ENCODE peak calls at places on chromosomes 11 and 22, in four cellular contexts. I is A549, Z is K562, Y is HepG2. X is an unnamed sample.

GRCh38 chr11:93838967-93839366 is 11.5 kb downstream of the VSTM5 start:
- DNase-seq in I (no peak), Z (no peak), Y (peak; percentile 12), X (no peak)

GRCh38 chr11:78318733-78319132 is 98.9 kb downstream of the GAB2 start:
- DNase-seq in I (no peak), Z (no peak), Y (no peak), X (no peak)

GRCh38 chr11:1988174-1988573 is 9.5 kb downstream of the H19 start:
- DNase-seq in Z (no peak), Y (no peak), I (no peak), X (no peak)

GRCh38 chr11:79414644-79415317 is 26.0 kb downstream of the TENM4 start:
- DNase-seq in Z (no peak), I (no peak), Y (no peak), X (no peak)

GRCh38 chr11:66334605-66335442 is 1.4 kb downstream of the RIN1 start:
- DNase-seq in I (no peak), Y (no peak), Z (no peak), X (no peak)

GRCh38 chr11:73538381-73538872 is 59.5 kb downstream of the FAM168A start:
- DNase-seq in Y (no peak), Z (no peak), I (no peak), X (no peak)

GRCh38 chr11:101617735-101618332 is 34.0 kb upstream of the TRPC6 start:
- DNase-seq in Y (no peak), I (no peak), Z (no peak), X (peak; percentile 5)

GRCh38 chr11:125593113-125593761 is 585 bp downstream of the STT3A start:
- DNase-seq in I (peak; percentile 29), Y (peak; percentile 60), Z (peak; percentile 69), X (no peak)

GRCh38 chr11:72349616-72350218 is 84.6 kb downstream of the CLPB start:
- DNase-seq in Y (no peak), Z (peak; percentile 22), I (no peak), X (no peak)

GRCh38 chr22:31947296-31947695 is 3.0 kb downstream of the YWHAH start:
- DNase-seq in Z (no peak), Y (peak; percentile 48), I (peak; percentile 31), X (no peak)

GRCh38 chr11:45155058-45155551 is 8.7 kb downstream of the PRDM11 start:
- DNase-seq in Y (no peak), Z (no peak), I (no peak), X (no peak)

GRCh38 chr11:59550842-59551650 is 39.7 kb downstream of the OR4D9 start:
- DNase-seq in I (no peak), Z (no peak), Y (peak; percentile 89), X (peak; percentile 86)

GRCh38 chr11:2512431-2513407 is 67.9 kb downstream of the KCNQ1 start:
- DNase-seq in I (no peak), Y (no peak), Z (peak; percentile 8), X (peak; percentile 37)

GRCh38 chr11:17171342-17171741 is 36.4 kb downstream of the PIK3C2A start:
- DNase-seq in Z (no peak), I (no peak), Y (no peak), X (no peak)

GRCh38 chr11:57283231-57283990 is 41.3 kb downstream of the TNKS1BP1 start:
- DNase-seq in Z (no peak), Y (no peak), I (no peak), X (no peak)

GRCh38 chr11:125772834-125773505 is 5.7 kb downstream of the PATE2 start:
- DNase-seq in I (no peak), Y (no peak), Z (no peak), X (no peak)

GRCh38 chr11:33437529-33437928 is 180.3 kb downstream of the HIPK3 start:
- DNase-seq in Y (peak; percentile 47), I (no peak), Z (no peak), X (no peak)

GRCh38 chr11:71244116-71244815 is 8.1 kb downstream of the SHANK2 start:
- DNase-seq in I (no peak), Z (no peak), Y (no peak), X (no peak)

GRCh38 chr22:22082229-22082835 is 99.7 kb upstream of the TOP3B start:
- DNase-seq in I (no peak), Z (no peak), Y (no peak), X (no peak)

GRCh38 chr11:76655466-76656086 is 15.0 kb downstream of the LRRC32 start:
- DNase-seq in Z (no peak), Y (no peak), I (no peak), X (no peak)

GRCh38 chr22:19410941-19411689 is 20.4 kb downstream of the HIRA start:
- DNase-seq in I (no peak), Z (no peak), Y (no peak), X (no peak)

GRCh38 chr11:73950869-73951710 is at the start of gene DNAJB13:
- DNase-seq in Z (peak; percentile 85), I (peak; percentile 88), Y (peak; percentile 77), X (peak; percentile 86)

DNA sequence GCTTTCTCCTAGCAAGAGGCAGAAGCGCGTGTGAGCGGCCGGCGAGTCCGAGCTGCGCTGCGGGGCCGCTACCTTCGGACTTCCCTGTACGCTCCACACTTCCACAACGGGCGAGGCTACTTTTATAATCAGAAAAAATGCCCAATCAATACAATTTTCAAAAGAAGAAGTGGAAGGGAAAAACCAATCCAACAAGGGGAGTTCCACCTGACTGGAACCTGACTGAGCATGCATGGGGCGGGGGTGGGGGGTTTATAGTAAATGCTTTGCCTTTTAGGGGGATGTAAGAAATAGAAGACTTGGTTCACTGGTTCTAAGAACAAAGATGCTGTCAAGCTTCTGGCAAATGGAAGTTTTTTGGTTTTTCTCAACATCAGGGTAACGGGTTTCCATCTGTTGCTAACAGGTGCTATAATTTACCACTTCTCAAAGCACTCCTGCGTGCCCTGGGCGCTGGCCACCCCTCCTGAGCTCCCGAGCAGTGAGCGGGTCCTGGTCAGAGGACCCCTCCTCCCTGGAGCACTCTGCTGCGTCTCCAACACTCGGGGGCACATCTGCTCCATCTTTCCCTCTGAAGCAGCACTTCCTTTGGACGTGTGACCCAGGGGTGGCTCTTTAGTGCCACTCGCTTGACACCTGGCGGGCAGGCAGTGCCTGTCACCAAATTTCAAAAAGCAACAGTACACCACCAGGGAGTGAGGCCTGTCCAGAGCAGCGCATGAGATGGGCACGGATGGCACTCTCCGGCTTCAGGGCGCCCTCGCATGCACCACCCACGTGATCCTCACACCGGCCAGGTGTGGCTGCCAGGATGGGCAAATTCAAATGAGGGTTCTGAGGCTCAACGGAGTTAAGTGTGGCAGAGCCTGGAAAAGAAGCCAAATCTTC is 21.6 kb upstream of the BID start:
- DNase-seq in I (no peak), Z (no peak), Y (no peak), X (no peak)
- TF ChIP-seq RNF2 in I (no peak), Z (no peak), Y (no peak), X (no peak)

DNA sequence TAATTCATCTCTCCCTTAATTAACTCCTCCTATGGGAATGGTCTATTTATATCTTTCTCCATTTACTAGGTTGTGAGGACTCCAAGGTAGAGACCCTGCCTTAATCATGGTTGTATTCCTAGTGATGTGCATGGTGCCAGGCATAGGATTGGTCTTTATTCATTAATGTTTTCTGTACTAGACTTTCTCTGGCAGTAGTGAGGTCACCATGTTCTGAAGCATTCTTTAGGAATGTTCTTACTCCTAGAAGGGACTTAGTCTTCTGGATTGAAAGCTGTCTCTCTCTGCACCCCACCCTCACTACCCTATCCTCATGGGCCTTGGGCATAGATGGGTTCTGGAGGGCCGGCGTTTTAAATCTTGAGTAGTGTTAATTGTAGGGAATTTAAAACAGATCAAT is 10.6 kb upstream of the INSC start:
- DNase-seq in Z (no peak), I (no peak), Y (no peak), X (no peak)
- TF ChIP-seq RNF2 in Z (no peak), I (no peak), Y (no peak), X (no peak)

GRCh38 chr11:41498726-41499125 is 39.3 kb upstream of the LRRC4C start:
- DNase-seq in Z (no peak), I (no peak), Y (no peak), X (no peak)
- TF ChIP-seq RNF2 in Z (no peak), I (no peak), Y (no peak), X (no peak)

GRCh38 chr22:47123006-47123826 is 360.8 kb downstream of the TBC1D22A start:
- DNase-seq in Y (no peak), I (no peak), Z (no peak), X (no peak)
- TF ChIP-seq RNF2 in Y (no peak), I (no peak), Z (no peak), X (no peak)

GRCh38 chr11:11894486-11894885 is 52.7 kb downstream of the USP47 start:
- DNase-seq in Y (no peak), I (no peak), Z (no peak), X (no peak)

GRCh38 chr11:11899401-11899800 is 57.6 kb downstream of the USP47 start:
- DNase-seq in Y (no peak), Z (no peak), I (no peak), X (no peak)

GRCh38 chr11:11898648-11899047 is 56.9 kb downstream of the USP47 start:
- DNase-seq in Y (no peak), Z (no peak), I (no peak), X (no peak)

GRCh38 chr11:11895672-11896071 is 53.9 kb downstream of the USP47 start:
- DNase-seq in Y (no peak), Z (no peak), I (no peak), X (no peak)
- TF ChIP-seq RNF2 in Y (no peak), Z (no peak), I (no peak), X (no peak)

X was measured in H1.